ENCODE peak calls at places on chromosomes 3 and 15, in four cellular contexts. One of them, this sample, is unnamed.

GRCh38 chr3:63960048-63960711 is 48.0 kb upstream of the SCAANT1 start:
- DNase-seq in A549: peak
- DNase-seq in IMR-90: peak
- DNase-seq in K562: peak
- DNase-seq in this sample: no peak

GRCh38 chr3:14768881-14769280 is 49.9 kb upstream of the FGD5 start:
- DNase-seq in A549: no peak
- DNase-seq in IMR-90: no peak
- DNase-seq in K562: no peak
- DNase-seq in this sample: no peak

GRCh38 chr3:4413467-4413866 is 53.6 kb downstream of the SUMF1 start:
- DNase-seq in A549: no peak
- DNase-seq in IMR-90: no peak
- DNase-seq in K562: no peak
- DNase-seq in this sample: no peak

GRCh38 chr3:22671848-22672247 is 531.3 kb upstream of the UBE2E2 start:
- DNase-seq in A549: no peak
- DNase-seq in IMR-90: no peak
- DNase-seq in K562: no peak
- DNase-seq in this sample: no peak

GRCh38 chr3:124434176-124434575 is 296.1 kb upstream of the UMPS start:
- DNase-seq in A549: no peak
- DNase-seq in IMR-90: no peak
- DNase-seq in K562: no peak
- DNase-seq in this sample: no peak

GRCh38 chr3:38108649-38109579 is 28.0 kb downstream of the ACAA1 start:
- DNase-seq in A549: no peak
- DNase-seq in IMR-90: no peak
- DNase-seq in K562: no peak
- DNase-seq in this sample: no peak

GRCh38 chr3:104952160-104952559 is 414.5 kb upstream of the ALCAM start:
- DNase-seq in A549: peak
- DNase-seq in IMR-90: no peak
- DNase-seq in K562: no peak
- DNase-seq in this sample: no peak

GRCh38 chr15:68407886-68408500 is 24.0 kb downstream of the ITGA11 start:
- DNase-seq in A549: no peak
- DNase-seq in IMR-90: no peak
- DNase-seq in K562: no peak
- DNase-seq in this sample: no peak

GRCh38 chr15:48596415-48596814 is 49.1 kb downstream of the FBN1 start:
- DNase-seq in A549: no peak
- DNase-seq in IMR-90: no peak
- DNase-seq in K562: no peak
- DNase-seq in this sample: no peak

GRCh38 chr3:242986-243706 is 46.6 kb downstream of the CHL1 start:
- DNase-seq in A549: no peak
- DNase-seq in IMR-90: peak
- DNase-seq in K562: no peak
- DNase-seq in this sample: no peak

GRCh38 chr3:134373942-134374790 is at the start of gene AMOTL2:
- DNase-seq in A549: peak
- DNase-seq in IMR-90: peak
- DNase-seq in K562: peak
- DNase-seq in this sample: peak

GRCh38 chr3:187139126-187139894 is at the start of gene RPL39L:
- DNase-seq in A549: peak
- DNase-seq in IMR-90: peak
- DNase-seq in K562: peak
- DNase-seq in this sample: no peak

GRCh38 chr3:154943981-154944380 is 136.1 kb upstream of the MME start:
- DNase-seq in A549: no peak
- DNase-seq in IMR-90: no peak
- DNase-seq in K562: no peak
- DNase-seq in this sample: no peak

GRCh38 chr3:17473761-17474160 is 268.7 kb downstream of the TBC1D5 start:
- DNase-seq in A549: peak
- DNase-seq in IMR-90: peak
- DNase-seq in K562: no peak
- DNase-seq in this sample: no peak

GRCh38 chr15:65918936-65919335 is 49.6 kb downstream of the RAB11A start:
- DNase-seq in A549: no peak
- DNase-seq in IMR-90: no peak
- DNase-seq in K562: no peak
- DNase-seq in this sample: no peak

GRCh38 chr15:58705105-58705504 is 44.4 kb downstream of the ADAM10 start:
- DNase-seq in A549: no peak
- DNase-seq in IMR-90: no peak
- DNase-seq in K562: no peak
- DNase-seq in this sample: no peak

GRCh38 chr3:185702564-185703225 is 116.6 kb downstream of the SENP2 start:
- DNase-seq in A549: no peak
- DNase-seq in IMR-90: no peak
- DNase-seq in K562: peak
- DNase-seq in this sample: no peak

GRCh38 chr15:32802296-32802936 is 84.6 kb downstream of the GREM1 start:
- DNase-seq in A549: no peak
- DNase-seq in IMR-90: peak
- DNase-seq in K562: no peak
- DNase-seq in this sample: no peak

GRCh38 chr15:77541421-77542181 is 91.1 kb downstream of the LINGO1 start:
- DNase-seq in A549: no peak
- DNase-seq in IMR-90: peak
- DNase-seq in K562: no peak
- DNase-seq in this sample: no peak

GRCh38 chr3:11764931-11765363 is 81.7 kb downstream of the TAMM41 start:
- DNase-seq in A549: no peak
- DNase-seq in IMR-90: peak
- DNase-seq in K562: no peak
- DNase-seq in this sample: no peak

GRCh38 chr3:139108253-139108969 is 63.7 kb upstream of the PRR23C start:
- DNase-seq in A549: no peak
- DNase-seq in IMR-90: no peak
- DNase-seq in K562: no peak
- DNase-seq in this sample: no peak

GRCh38 chr15:59611277-59612260 is at the start of gene GCNT3:
- DNase-seq in A549: peak
- DNase-seq in IMR-90: peak
- DNase-seq in K562: no peak
- DNase-seq in this sample: peak

GRCh38 chr3:146040630-146041029 is 120.4 kb downstream of the PLOD2 start:
- DNase-seq in A549: no peak
- DNase-seq in IMR-90: no peak
- DNase-seq in K562: no peak
- DNase-seq in this sample: no peak

GRCh38 chr3:75981401-75981800 is 196.1 kb upstream of the ZNF717 start:
- DNase-seq in A549: no peak
- DNase-seq in IMR-90: no peak
- DNase-seq in K562: no peak
- DNase-seq in this sample: no peak

GRCh38 chr3:75983609-75984290 is 198.4 kb upstream of the ZNF717 start:
- DNase-seq in A549: no peak
- DNase-seq in IMR-90: peak
- DNase-seq in K562: no peak
- DNase-seq in this sample: no peak

GRCh38 chr3:75985432-75985831 is 200.1 kb upstream of the ZNF717 start:
- DNase-seq in A549: no peak
- DNase-seq in IMR-90: no peak
- DNase-seq in K562: no peak
- DNase-seq in this sample: no peak
- TF ChIP-seq SMC3 in A549: no peak
- TF ChIP-seq SMC3 in IMR-90: no peak
- TF ChIP-seq SMC3 in K562: no peak
- TF ChIP-seq SMC3 in this sample: no peak

GRCh38 chr15:45183511-45183910 is 4.3 kb downstream of the SHF start:
- DNase-seq in A549: no peak
- DNase-seq in IMR-90: no peak
- DNase-seq in K562: no peak
- DNase-seq in this sample: no peak
- TF ChIP-seq MAFK in A549: no peak
- TF ChIP-seq MAFK in IMR-90: no peak
- TF ChIP-seq MAFK in K562: no peak
- TF ChIP-seq MAFK in this sample: no peak

GRCh38 chr15:47523669-47524068 is 193.6 kb upstream of the SEMA6D start:
- DNase-seq in A549: no peak
- DNase-seq in IMR-90: peak
- DNase-seq in K562: no peak
- DNase-seq in this sample: no peak
- TF ChIP-seq SMC3 in A549: no peak
- TF ChIP-seq SMC3 in IMR-90: no peak
- TF ChIP-seq SMC3 in K562: no peak
- TF ChIP-seq SMC3 in this sample: no peak

GRCh38 chr3:56111651-56112250 is 356.5 kb downstream of the ERC2 start:
- DNase-seq in A549: no peak
- DNase-seq in IMR-90: no peak
- DNase-seq in K562: no peak
- DNase-seq in this sample: no peak

GRCh38 chr3:56119575-56120349 is 348.5 kb downstream of the ERC2 start:
- DNase-seq in A549: no peak
- DNase-seq in IMR-90: peak
- DNase-seq in K562: no peak
- DNase-seq in this sample: no peak

GRCh38 chr3:56118968-56119367 is 349.3 kb downstream of the ERC2 start:
- DNase-seq in A549: no peak
- DNase-seq in IMR-90: no peak
- DNase-seq in K562: no peak
- DNase-seq in this sample: no peak

GRCh38 chr3:56115199-56115598 is 353.1 kb downstream of the ERC2 start:
- DNase-seq in A549: no peak
- DNase-seq in IMR-90: no peak
- DNase-seq in K562: no peak
- DNase-seq in this sample: no peak

GRCh38 chr3:56115698-56116097 is 352.6 kb downstream of the ERC2 start:
- DNase-seq in A549: no peak
- DNase-seq in IMR-90: no peak
- DNase-seq in K562: no peak
- DNase-seq in this sample: no peak
- TF ChIP-seq MAFK in A549: no peak
- TF ChIP-seq MAFK in IMR-90: no peak
- TF ChIP-seq MAFK in K562: no peak
- TF ChIP-seq MAFK in this sample: no peak

GRCh38 chr3:129000742-129001100 is 383 bp upstream of the EFCC1 start:
- DNase-seq in A549: no peak
- DNase-seq in IMR-90: no peak
- DNase-seq in K562: no peak
- DNase-seq in this sample: no peak
- TF ChIP-seq SMC3 in A549: no peak
- TF ChIP-seq SMC3 in IMR-90: no peak
- TF ChIP-seq SMC3 in K562: no peak
- TF ChIP-seq SMC3 in this sample: no peak

GRCh38 chr3:177893321-177893720 is 642.9 kb upstream of the KCNMB2 start:
- DNase-seq in A549: no peak
- DNase-seq in IMR-90: no peak
- DNase-seq in K562: no peak
- DNase-seq in this sample: no peak
- TF ChIP-seq MAFK in A549: no peak
- TF ChIP-seq MAFK in IMR-90: no peak
- TF ChIP-seq MAFK in K562: no peak
- TF ChIP-seq MAFK in this sample: no peak

GRCh38 chr15:75149911-75150709 is 51.6 kb upstream of the C15orf39 start:
- DNase-seq in A549: peak
- DNase-seq in IMR-90: peak
- DNase-seq in K562: peak
- DNase-seq in this sample: no peak
- TF ChIP-seq SMC3 in A549: no peak
- TF ChIP-seq SMC3 in IMR-90: no peak
- TF ChIP-seq SMC3 in K562: no peak
- TF ChIP-seq SMC3 in this sample: no peak

GRCh38 chr3:142448424-142448823 is 587 bp upstream of the XRN1 start:
- DNase-seq in A549: no peak
- DNase-seq in IMR-90: peak
- DNase-seq in K562: peak
- DNase-seq in this sample: no peak

GRCh38 chr3:142445816-142446254 is 2.0 kb downstream of the XRN1 start:
- DNase-seq in A549: no peak
- DNase-seq in IMR-90: peak
- DNase-seq in K562: peak
- DNase-seq in this sample: peak

GRCh38 chr3:142450192-142450591 is 2.4 kb upstream of the XRN1 start:
- DNase-seq in A549: no peak
- DNase-seq in IMR-90: no peak
- DNase-seq in K562: no peak
- DNase-seq in this sample: no peak

GRCh38 chr3:142447852-142448315 is at the start of gene XRN1:
- DNase-seq in A549: peak
- DNase-seq in IMR-90: peak
- DNase-seq in K562: peak
- DNase-seq in this sample: peak

DNA sequence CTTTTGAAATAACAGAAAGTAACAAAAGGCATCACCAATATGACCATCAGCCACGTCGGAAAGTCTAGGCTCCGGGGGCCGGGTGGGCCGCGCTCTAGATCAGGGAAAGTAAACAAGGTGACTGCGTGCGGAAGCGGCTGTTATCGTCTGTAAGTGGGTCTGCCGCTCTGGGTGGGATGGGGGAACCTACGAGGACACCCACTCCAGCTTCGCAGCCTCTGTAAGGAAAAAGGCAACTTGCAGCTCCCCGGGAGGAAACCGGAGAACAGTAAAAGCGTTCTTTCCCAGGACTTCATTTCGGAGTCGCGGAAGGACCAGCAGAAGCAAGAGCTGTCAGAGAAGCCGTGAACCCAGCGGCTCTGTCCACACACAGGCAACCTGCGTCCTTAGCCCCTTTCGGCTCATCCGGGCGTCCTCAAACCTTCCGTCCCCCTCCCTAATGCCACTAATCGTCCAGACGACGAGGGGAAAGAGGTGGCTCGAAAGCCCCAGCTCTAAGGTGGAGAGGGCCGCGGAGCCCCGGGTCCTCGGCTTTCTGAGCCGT is 457 bp downstream of the XRN1 start:
- DNase-seq in A549: peak
- DNase-seq in IMR-90: peak
- DNase-seq in K562: peak
- DNase-seq in this sample: peak
- TF ChIP-seq MAFK in A549: no peak
- TF ChIP-seq MAFK in IMR-90: no peak
- TF ChIP-seq MAFK in K562: no peak
- TF ChIP-seq MAFK in this sample: no peak